ENCODE peak calls at places on chromosomes 3 and 15, in nine cellular contexts. Q, D, C, A, H, O, W, M and R are unnamed samples.

GRCh38 chr3:191350389-191351090 is 20.2 kb upstream of the UTS2B start:
- DNase-seq in Q (no peak), O (no peak), D (no peak), C (peak; percentile 51), H (no peak), A (peak; percentile 48), M (no peak), W (no peak), R (no peak)

GRCh38 chr3:53730565-53730964 is 115.7 kb downstream of the CHDH start:
- DNase-seq in D (no peak), A (peak; percentile 3), Q (peak; percentile 1), H (no peak), M (no peak), O (no peak), W (no peak), C (peak; percentile 42), R (peak; percentile 62)

GRCh38 chr15:63015618-63016017 is 26.9 kb upstream of the TPM1 start:
- DNase-seq in O (no peak), H (peak; percentile 51), C (peak; percentile 85), Q (no peak), D (peak; percentile 73), A (peak; percentile 78), W (no peak), M (peak; percentile 34), R (no peak)

GRCh38 chr3:197504239-197505191 is 51.3 kb downstream of the BDH1 start:
- DNase-seq in A (peak; percentile 23), C (no peak), W (no peak), H (no peak), O (no peak), Q (no peak), D (no peak), M (no peak), R (peak; percentile 42)

GRCh38 chr3:172186607-172187006 is 147.2 kb downstream of the FNDC3B start:
- DNase-seq in M (no peak), O (no peak), W (no peak), D (no peak), C (no peak), A (no peak), Q (no peak), H (no peak), R (no peak)

GRCh38 chr3:196813903-196814302 is 53.8 kb upstream of the SENP5 start:
- DNase-seq in C (peak; percentile 54), H (no peak), M (no peak), W (no peak), A (no peak), D (no peak), O (no peak), Q (no peak), R (no peak)

GRCh38 chr15:39657714-39658113 is 76.8 kb downstream of the THBS1 start:
- DNase-seq in O (no peak), A (peak; percentile 26), D (peak; percentile 11), H (no peak), W (no peak), C (peak; percentile 74), Q (no peak), M (no peak), R (no peak)

GRCh38 chr15:99097441-99098410 is 7.2 kb upstream of the SYNM start:
- DNase-seq in A (no peak), H (no peak), Q (no peak), M (no peak), W (no peak), O (no peak), C (no peak), D (no peak), R (no peak)

GRCh38 chr3:142935963-142936362 is 27.5 kb downstream of the PAQR9 start:
- DNase-seq in W (no peak), H (no peak), M (no peak), A (no peak), C (no peak), O (no peak), D (no peak), Q (no peak), R (no peak)

GRCh38 chr3:20648921-20649381 is 462.9 kb upstream of the SGO1 start:
- DNase-seq in H (no peak), M (no peak), A (no peak), Q (no peak), C (peak; percentile 50), W (no peak), D (no peak), O (no peak), R (no peak)

GRCh38 chr15:81968691-81969090 is 77.1 kb downstream of the MEX3B start:
- DNase-seq in O (no peak), C (no peak), D (no peak), A (no peak), W (no peak), M (no peak), Q (no peak), H (no peak), R (no peak)

GRCh38 chr3:195836736-195837135 is 25.0 kb upstream of the MUC4 start:
- DNase-seq in Q (no peak), O (no peak), A (no peak), M (no peak), H (no peak), W (no peak), D (no peak), C (no peak), R (no peak)

GRCh38 chr3:8486945-8487344 is 14.7 kb upstream of the LMCD1 start:
- DNase-seq in H (no peak), C (peak; percentile 5), A (peak; percentile 95), W (no peak), D (no peak), M (no peak), O (no peak), Q (no peak), R (no peak)

GRCh38 chr15:88651971-88652370 is 13.2 kb downstream of the ISG20 start:
- DNase-seq in C (no peak), W (no peak), A (no peak), O (no peak), H (no peak), Q (no peak), D (no peak), M (no peak), R (no peak)

GRCh38 chr15:96333194-96334016 is 2.9 kb downstream of the NR2F2 start:
- DNase-seq in D (peak; percentile 8), Q (no peak), A (peak; percentile 63), W (no peak), C (peak; percentile 84), H (peak; percentile 29), M (peak; percentile 57), O (no peak), R (no peak)

GRCh38 chr15:67836477-67836876 is 3.4 kb downstream of the RNU6-1 start:
- DNase-seq in C (peak; percentile 58), Q (no peak), W (no peak), A (peak; percentile 44), O (no peak), H (peak; percentile 50), D (peak; percentile 47), M (no peak), R (peak; percentile 38)

GRCh38 chr3:139421459-139421858 is 32.0 kb upstream of the COPB2 start:
- DNase-seq in M (no peak), Q (no peak), O (no peak), D (no peak), C (no peak), W (no peak), H (no peak), A (no peak), R (no peak)

GRCh38 chr3:115615001-115615447 is 8.3 kb upstream of the GAP43 start:
- DNase-seq in W (no peak), M (peak; percentile 13), D (peak; percentile 19), A (peak; percentile 1), H (no peak), O (no peak), C (peak; percentile 74), Q (no peak), R (no peak)

GRCh38 chr3:18194431-18194830 is 230.7 kb downstream of the SATB1 start:
- DNase-seq in Q (no peak), W (no peak), M (no peak), D (no peak), H (no peak), O (no peak), A (peak; percentile 16), C (peak; percentile 78), R (no peak)

GRCh38 chr3:65944252-65944651 is 94.5 kb downstream of the MAGI1 start:
- DNase-seq in W (no peak), A (no peak), C (no peak), M (no peak), Q (no peak), H (no peak), D (no peak), O (no peak), R (no peak)

GRCh38 chr15:87713405-87713995 is 543.0 kb downstream of the NTRK3 start:
- DNase-seq in C (no peak), H (no peak), O (no peak), D (no peak), A (peak; percentile 32), M (no peak), Q (no peak), W (no peak), R (no peak)

GRCh38 chr3:53805463-53806159 is 40.6 kb downstream of the CHDH start:
- DNase-seq in D (no peak), O (no peak), A (no peak), H (no peak), Q (no peak), C (no peak), W (no peak), M (no peak), R (no peak)

GRCh38 chr3:15630646-15631350 is 29.3 kb downstream of the BTD start:
- DNase-seq in Q (no peak), H (no peak), A (peak; percentile 69), M (no peak), D (peak; percentile 47), C (peak; percentile 62), W (no peak), O (no peak), R (peak; percentile 78)

GRCh38 chr3:141939759-141940158 is 63.3 kb downstream of the ATP1B3 start:
- DNase-seq in M (no peak), O (no peak), W (no peak), A (no peak), C (no peak), D (no peak), H (no peak), Q (no peak), R (no peak)

GRCh38 chr3:186888569-186888968 is 41.8 kb upstream of the ST6GAL1 start:
- DNase-seq in Q (peak; percentile 5), A (no peak), M (no peak), W (no peak), C (no peak), H (no peak), D (no peak), O (no peak), R (no peak)

GRCh38 chr3:71109241-71109976 is 474.1 kb downstream of the FOXP1 start:
- DNase-seq in M (no peak), W (no peak), O (no peak), C (peak; percentile 83), H (no peak), Q (no peak), A (peak; percentile 73), D (no peak), R (no peak)

GRCh38 chr15:98123834-98124233 is 163.3 kb downstream of the ARRDC4 start:
- DNase-seq in C (no peak), Q (no peak), D (no peak), A (no peak), W (no peak), O (no peak), M (no peak), H (no peak), R (no peak)